ENCODE peak calls at places on chromosomes 5 and 9, in four cellular contexts. K is H1, V is IMR-90, I is H9. F is an unnamed sample.

GRCh38 chr5:116424951-116425350 is 149.7 kb downstream of the SEMA6A start:
- DNase-seq in V (no peak), K (no peak), I (no peak), F (no peak)

GRCh38 chr9:97632406-97632991 is 669 bp downstream of the TSTD2 start:
- DNase-seq in V (peak), K (no peak), I (peak), F (peak)

GRCh38 chr5:54738118-54738972 is 220.8 kb downstream of the SNX18 start:
- DNase-seq in V (peak), I (no peak), K (no peak), F (no peak)

GRCh38 chr9:109923371-109923770 is 143.4 kb downstream of the PALM2AKAP2 start:
- DNase-seq in K (no peak), I (no peak), V (no peak), F (no peak)

GRCh38 chr5:158773151-158773550 is 326.6 kb downstream of the EBF1 start:
- DNase-seq in K (no peak), I (no peak), V (no peak), F (peak)

GRCh38 chr5:33162057-33162456 is 278.7 kb upstream of the TARS1 start:
- DNase-seq in K (no peak), I (no peak), V (no peak), F (no peak)

GRCh38 chr9:105026451-105026850 is 98.5 kb upstream of the ABCA1 start:
- DNase-seq in K (no peak), V (peak), I (no peak), F (no peak)

GRCh38 chr5:126402591-126402990 is 20.6 kb upstream of the GRAMD2B start:
- DNase-seq in K (no peak), I (no peak), V (no peak), F (no peak)

GRCh38 chr5:50292735-50293394 is 148.2 kb downstream of the EMB start:
- DNase-seq in I (no peak), V (no peak), K (no peak), F (no peak)

GRCh38 chr5:87394407-87394806 is 18.3 kb downstream of the CCNH start:
- DNase-seq in K (no peak), V (peak), I (no peak), F (no peak)

GRCh38 chr9:110526426-110526825 is 53.1 kb downstream of the SVEP1 start:
- DNase-seq in K (no peak), V (peak), I (no peak), F (no peak)

GRCh38 chr9:27469583-27469982 is 54.5 kb upstream of the IFNK start:
- DNase-seq in I (no peak), K (no peak), V (no peak), F (no peak)

GRCh38 chr9:83538172-83538889 is at the start of gene FRMD3:
- DNase-seq in K (peak), I (peak), V (peak), F (peak)

GRCh38 chr9:134595014-134595413 is 46.6 kb upstream of the COL5A1 start:
- DNase-seq in K (no peak), V (no peak), I (peak), F (no peak)

GRCh38 chr9:120446681-120447080 is 133.3 kb downstream of the CDK5RAP2 start:
- DNase-seq in K (no peak), I (no peak), V (peak), F (peak)

GRCh38 chr5:172429201-172429940 is 25.0 kb downstream of the SH3PXD2B start:
- DNase-seq in I (no peak), K (no peak), V (peak), F (no peak)

GRCh38 chr9:36436909-36437308 is 36.8 kb upstream of the RNF38 start:
- DNase-seq in I (no peak), V (peak), K (no peak), F (no peak)

GRCh38 chr5:176796411-176796810 is 13.9 kb upstream of the UNC5A start:
- DNase-seq in K (no peak), I (no peak), V (no peak), F (no peak)

GRCh38 chr9:35027361-35027760 is 37.8 kb downstream of the DNAJB5 start:
- DNase-seq in V (no peak), I (no peak), K (no peak), F (no peak)

DNA sequence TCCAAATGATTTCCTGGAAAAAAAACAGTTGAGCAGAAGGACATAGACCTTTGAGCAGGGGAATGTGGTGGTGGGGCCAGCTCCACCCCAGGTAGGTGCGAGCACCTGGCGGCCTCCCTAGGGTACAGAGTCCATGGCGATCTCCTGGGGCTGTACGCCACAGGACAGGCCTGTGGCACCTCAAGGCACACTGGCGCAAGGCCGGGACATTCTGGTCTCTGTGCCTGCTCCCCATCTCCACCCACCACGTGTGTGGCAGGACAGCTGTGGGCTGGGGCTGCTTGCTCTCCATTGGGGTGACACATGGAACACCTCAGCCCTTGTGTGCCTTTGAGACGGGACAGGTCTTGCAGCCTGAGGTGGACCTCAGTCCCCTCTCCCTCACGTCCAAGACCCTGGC is 25.2 kb downstream of the WNK2 start:
- DNase-seq in V (no peak), I (no peak), K (no peak), F (no peak)
- H2BK15ac ChIP-seq in V (no peak), I (no peak), K (no peak), F (no peak)

DNA sequence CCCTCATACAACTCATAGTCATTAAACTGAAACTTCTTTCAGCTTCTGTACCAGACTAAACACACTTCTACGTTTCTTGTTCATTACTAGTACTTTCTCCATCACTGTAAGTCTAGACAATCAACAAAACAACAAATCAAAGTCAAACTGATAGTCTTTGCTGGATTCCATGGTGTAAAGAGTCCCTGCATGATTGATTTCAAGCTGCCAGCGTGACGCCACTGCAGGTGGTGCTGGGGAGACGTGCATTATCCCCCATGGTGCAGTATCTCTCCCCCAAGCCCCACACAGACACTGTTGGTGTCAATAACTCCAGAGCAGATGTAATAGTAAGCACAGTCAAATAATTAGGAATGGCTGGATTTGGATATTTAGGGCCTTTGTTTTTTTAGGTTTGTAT is 10.7 kb upstream of the SLC2A8 start:
- DNase-seq in V (no peak), K (peak), I (no peak), F (no peak)
- H4K5ac ChIP-seq in V (no peak), K (no peak), I (no peak), F (no peak)

GRCh38 chr9:124482431-124483031 is 24.7 kb downstream of the NR5A1 start:
- DNase-seq in K (peak), I (peak), V (no peak), F (peak)

GRCh38 chr9:124480621-124480981 is 26.6 kb downstream of the NR5A1 start:
- DNase-seq in V (peak), K (peak), I (peak), F (peak)

GRCh38 chr9:124479371-124479770 is 27.8 kb downstream of the NR5A1 start:
- DNase-seq in I (no peak), K (no peak), V (no peak), F (no peak)

GRCh38 chr9:124479947-124480620 is 27.1 kb downstream of the NR5A1 start:
- DNase-seq in K (no peak), I (no peak), V (no peak), F (no peak)

GRCh38 chr9:124481115-124481514 is 26.1 kb downstream of the NR5A1 start:
- DNase-seq in V (no peak), K (no peak), I (no peak), F (no peak)
- H2BK15ac ChIP-seq in V (no peak), K (no peak), I (no peak), F (no peak)

GRCh38 chr5:131685514-131686171 is 50.6 kb upstream of the RAPGEF6 start:
- DNase-seq in V (peak), K (no peak), I (no peak), F (no peak)
- H4K5ac ChIP-seq in V (no peak), K (no peak), I (no peak), F (no peak)

GRCh38 chr5:138743506-138743905 is 9.7 kb upstream of the CTNNA1 start:
- DNase-seq in I (peak), K (no peak), V (no peak), F (peak)

GRCh38 chr5:138752341-138752950 is 779 bp upstream of the CTNNA1 start:
- DNase-seq in V (no peak), K (peak), I (peak), F (peak)

GRCh38 chr5:138752951-138753793 is at the start of gene CTNNA1:
- DNase-seq in V (peak), I (peak), K (peak), F (peak)

GRCh38 chr5:138745268-138745667 is 8.0 kb upstream of the CTNNA1 start:
- DNase-seq in K (no peak), I (no peak), V (no peak), F (peak)

GRCh38 chr5:138748630-138749081 is 4.6 kb upstream of the CTNNA1 start:
- DNase-seq in I (no peak), V (peak), K (no peak), F (no peak)
- H2BK15ac ChIP-seq in I (no peak), V (no peak), K (no peak), F (no peak)

DNA sequence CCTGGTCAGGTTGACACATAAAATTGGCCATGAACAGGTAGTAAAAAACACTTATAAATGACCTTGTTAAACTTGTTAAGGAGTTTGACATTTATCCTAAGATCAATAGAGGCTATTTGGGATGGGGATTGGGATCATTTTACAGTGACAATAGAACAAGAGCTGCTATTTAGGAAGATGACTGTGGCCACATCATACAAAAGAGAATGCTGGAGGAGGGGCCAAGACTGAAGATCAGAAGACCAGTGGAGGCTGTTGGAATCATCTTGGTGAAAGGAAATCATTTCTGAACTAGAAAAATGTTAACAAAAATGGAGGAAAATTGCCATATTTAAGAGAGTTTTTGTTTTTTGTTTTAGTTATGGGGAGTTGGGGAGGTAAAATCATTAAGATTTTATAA is 304.8 kb upstream of the TLE4 start:
- DNase-seq in K (no peak), I (no peak), V (peak), F (no peak)
- H4K5ac ChIP-seq in K (no peak), I (no peak), V (no peak), F (no peak)

F was measured in mesendoderm.